ENCODE peak calls at places on chromosomes 7 and 10, in four cellular contexts. C, N, T and I are unnamed samples.

GRCh38 chr10:129023057-129023456 is 444.0 kb upstream of the MGMT start:
- DNase-seq in N (no peak), C (peak), T (no peak), I (no peak)

GRCh38 chr7:46508541-46508940 is 587.5 kb upstream of the IGFBP3 start:
- DNase-seq in C (no peak), N (no peak), T (no peak), I (no peak)

GRCh38 chr10:49633327-49634045 is 19.6 kb downstream of the CHAT start:
- DNase-seq in C (no peak), N (no peak), T (no peak), I (no peak)

GRCh38 chr7:141369422-141369821 is 181.8 kb upstream of the AGK start:
- DNase-seq in T (no peak), N (no peak), C (no peak), I (no peak)

GRCh38 chr7:134632937-134633540 is 13.6 kb upstream of the BPGM start:
- DNase-seq in T (no peak), C (peak), N (no peak), I (no peak)

GRCh38 chr7:100167912-100168323 is 499 bp downstream of the GAL3ST4 start:
- DNase-seq in T (no peak), N (no peak), C (peak), I (no peak)

GRCh38 chr7:1542841-1543747 is 12.6 kb downstream of the MAFK start:
- DNase-seq in N (no peak), T (no peak), C (peak), I (no peak)

GRCh38 chr10:128463991-128464755 is 337.9 kb upstream of the MKI67 start:
- DNase-seq in N (peak), T (no peak), C (peak), I (no peak)

GRCh38 chr7:129612112-129613015 is 844 bp downstream of the NRF1 start:
- DNase-seq in T (peak), C (peak), N (peak), I (peak)

GRCh38 chr10:88322336-88323063 is 260.6 kb downstream of the RNLS start:
- DNase-seq in T (no peak), C (no peak), N (no peak), I (no peak)

GRCh38 chr10:78002541-78003284 is 26.6 kb downstream of the POLR3A start:
- DNase-seq in C (no peak), T (no peak), N (no peak), I (no peak)

GRCh38 chr7:123494193-123494796 is 40.1 kb downstream of the IQUB start:
- DNase-seq in T (no peak), N (peak), C (peak), I (no peak)

GRCh38 chr10:59907918-59908807 is 1.8 kb upstream of the CCDC6 start:
- DNase-seq in N (peak), C (peak), T (peak), I (no peak)

GRCh38 chr7:128948312-128948973 is 10.7 kb downstream of the IRF5 start:
- DNase-seq in T (no peak), N (no peak), C (no peak), I (no peak)

GRCh38 chr10:114266521-114266920 is 27.5 kb downstream of the VWA2 start:
- DNase-seq in C (no peak), T (no peak), N (peak), I (no peak)

GRCh38 chr10:22666287-22667092 is 47.9 kb downstream of the PIP4K2A start:
- DNase-seq in C (no peak), T (no peak), N (no peak), I (no peak)

GRCh38 chr7:12130664-12131063 is 80.4 kb upstream of the TMEM106B start:
- DNase-seq in N (no peak), T (no peak), C (no peak), I (no peak)

GRCh38 chr10:27794157-27794556 is 48.5 kb upstream of the MKX start:
- DNase-seq in N (no peak), C (peak), T (no peak), I (no peak)

GRCh38 chr10:22534849-22535604 is 179.4 kb downstream of the PIP4K2A start:
- DNase-seq in C (no peak), T (no peak), N (no peak), I (no peak)

GRCh38 chr10:119654540-119654939 is 3.4 kb downstream of the BAG3 start:
- DNase-seq in N (peak), T (no peak), C (no peak), I (peak)

GRCh38 chr10:119653209-119653608 is 2.0 kb downstream of the BAG3 start:
- DNase-seq in C (no peak), N (no peak), T (no peak), I (no peak)

GRCh38 chr10:119650692-119651513 is at the start of gene BAG3:
- DNase-seq in C (peak), T (peak), N (peak), I (peak)

GRCh38 chr10:119651514-119652327 is 541 bp downstream of the BAG3 start:
- DNase-seq in N (no peak), C (peak), T (peak), I (no peak)

GRCh38 chr10:119652361-119652760 is 1.2 kb downstream of the BAG3 start:
- DNase-seq in N (no peak), C (no peak), T (no peak), I (no peak)
- H3K27ac ChIP-seq in N (peak), C (no peak), T (no peak), I (peak)

GRCh38 chr10:124663766-124664360 is 80.3 kb downstream of the FAM53B start:
- DNase-seq in C (no peak), N (no peak), T (no peak), I (no peak)
- H3K27ac ChIP-seq in C (no peak), N (no peak), T (no peak), I (no peak)

DNA sequence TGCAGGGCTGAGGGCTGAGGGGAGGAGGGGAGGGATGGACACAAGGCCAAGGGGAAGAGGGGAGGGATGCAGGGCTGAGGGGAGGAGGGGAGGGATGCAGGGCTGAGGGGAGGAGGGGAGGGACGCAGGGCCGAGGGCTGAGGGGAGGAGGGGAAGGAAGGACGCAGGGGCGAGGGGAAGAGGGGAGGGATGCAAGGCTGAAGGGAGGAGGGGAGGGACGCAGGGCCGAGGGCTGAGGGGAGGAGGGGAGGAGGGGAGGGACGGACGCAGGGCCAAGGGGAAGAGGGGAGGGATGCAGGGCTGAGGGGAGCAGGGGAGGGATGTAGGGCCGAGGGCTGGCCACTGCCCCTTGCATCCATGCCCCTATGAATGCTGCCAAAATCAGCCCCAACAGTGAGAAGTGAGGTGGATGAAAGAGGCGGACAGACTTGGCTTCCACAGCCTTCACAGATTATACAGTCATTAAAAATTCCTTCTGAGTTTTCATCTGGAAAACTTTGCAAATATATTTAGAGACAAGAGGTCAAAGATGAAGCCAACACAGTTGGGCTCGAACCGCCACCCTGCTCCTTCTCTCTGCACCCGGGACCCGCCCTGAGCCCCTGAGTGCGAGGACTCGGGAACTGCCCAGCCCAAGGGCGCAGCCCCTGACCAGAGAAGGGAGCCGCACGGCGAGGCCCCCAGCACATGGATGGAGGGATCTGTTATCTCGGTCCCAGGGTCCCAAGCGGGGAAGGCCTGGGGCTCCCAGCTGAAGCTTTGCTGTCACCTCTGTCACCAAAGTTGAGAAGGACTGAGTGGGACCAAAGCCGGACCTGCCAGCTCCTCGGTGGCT is 65.8 kb downstream of the DIP2C start:
- DNase-seq in N (no peak), C (no peak), T (no peak), I (no peak)
- H3K27ac ChIP-seq in N (peak), C (no peak), T (no peak), I (peak)

GRCh38 chr7:73892003-73892975 is 31.3 kb downstream of the TMEM270 start:
- DNase-seq in T (no peak), N (no peak), C (no peak), I (no peak)
- H3K27ac ChIP-seq in T (no peak), N (no peak), C (no peak), I (no peak)

GRCh38 chr10:118983263-118983662 is 46.3 kb upstream of the NANOS1 start:
- DNase-seq in T (no peak), N (no peak), C (peak), I (no peak)

GRCh38 chr10:118981946-118982345 is 47.6 kb upstream of the NANOS1 start:
- DNase-seq in N (no peak), T (no peak), C (no peak), I (no peak)

GRCh38 chr10:118986815-118987790 is 42.4 kb upstream of the NANOS1 start:
- DNase-seq in N (no peak), C (no peak), T (no peak), I (no peak)

GRCh38 chr10:118982366-118982765 is 47.1 kb upstream of the NANOS1 start:
- DNase-seq in C (no peak), N (no peak), T (no peak), I (no peak)

DNA sequence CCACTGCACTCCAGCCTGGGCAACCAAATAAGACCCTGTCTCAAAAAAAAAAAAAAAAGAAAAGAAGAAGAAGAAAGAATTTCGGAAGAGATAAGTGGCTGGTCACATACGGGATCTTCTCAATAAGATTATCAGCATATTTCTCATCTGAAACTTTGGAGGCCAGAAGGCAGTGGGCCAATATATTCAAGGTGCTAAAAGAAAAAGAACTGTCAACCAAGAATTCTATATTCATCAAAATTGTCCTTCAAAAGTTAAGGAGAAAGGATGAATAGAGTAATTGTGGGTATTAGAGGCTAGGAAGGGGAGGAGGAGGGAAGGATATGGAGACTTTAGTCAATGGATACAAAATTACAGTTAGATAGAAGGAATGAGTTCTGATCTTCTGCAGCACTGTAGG is 43.9 kb upstream of the NANOS1 start:
- DNase-seq in C (no peak), N (no peak), T (no peak), I (no peak)
- H3K27ac ChIP-seq in C (no peak), N (no peak), T (no peak), I (no peak)

GRCh38 chr7:42915356-42915755 is 3.5 kb upstream of the C7orf25 start:
- DNase-seq in T (no peak), N (no peak), C (no peak), I (no peak)

GRCh38 chr7:42914009-42914725 is 2.3 kb upstream of the C7orf25 start:
- DNase-seq in C (no peak), T (no peak), N (no peak), I (no peak)

GRCh38 chr7:42913591-42913990 is 1.7 kb upstream of the C7orf25 start:
- DNase-seq in T (no peak), C (no peak), N (no peak), I (no peak)

GRCh38 chr7:42911482-42912447 is at the start of gene C7orf25:
- DNase-seq in C (peak), T (peak), N (peak), I (peak)

GRCh38 chr7:42914726-42915045 is 2.8 kb upstream of the C7orf25 start:
- DNase-seq in C (no peak), T (no peak), N (no peak), I (no peak)
- H3K27ac ChIP-seq in C (no peak), T (no peak), N (no peak), I (no peak)

DNA sequence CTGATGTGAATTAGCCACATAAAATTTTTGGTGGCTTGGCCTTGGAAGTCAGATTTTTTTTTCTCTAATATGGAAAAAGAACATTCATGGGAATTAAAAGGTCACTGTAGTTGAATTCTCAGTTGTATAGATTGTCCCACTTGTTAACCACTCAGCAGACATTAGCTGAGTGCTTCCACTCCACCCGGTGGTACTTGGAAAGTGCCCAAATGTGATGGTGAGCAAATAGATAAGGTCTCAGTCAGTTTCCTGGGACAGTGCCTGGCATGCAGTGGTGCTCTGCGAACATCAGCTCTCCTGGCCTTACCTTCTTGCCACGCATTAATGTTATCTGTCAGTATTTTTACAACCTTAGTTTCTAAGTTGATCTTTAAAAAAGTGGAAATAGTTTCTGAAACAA is 1.4 kb downstream of the ATP5F1C start:
- DNase-seq in C (no peak), T (no peak), N (peak), I (no peak)
- H3K27ac ChIP-seq in C (no peak), T (no peak), N (peak), I (no peak)

GRCh38 chr7:106223156-106223555 is 61.6 kb downstream of the NAMPT start:
- DNase-seq in T (no peak), C (peak), N (no peak), I (no peak)
- H3K27ac ChIP-seq in T (no peak), C (no peak), N (no peak), I (no peak)

DNA sequence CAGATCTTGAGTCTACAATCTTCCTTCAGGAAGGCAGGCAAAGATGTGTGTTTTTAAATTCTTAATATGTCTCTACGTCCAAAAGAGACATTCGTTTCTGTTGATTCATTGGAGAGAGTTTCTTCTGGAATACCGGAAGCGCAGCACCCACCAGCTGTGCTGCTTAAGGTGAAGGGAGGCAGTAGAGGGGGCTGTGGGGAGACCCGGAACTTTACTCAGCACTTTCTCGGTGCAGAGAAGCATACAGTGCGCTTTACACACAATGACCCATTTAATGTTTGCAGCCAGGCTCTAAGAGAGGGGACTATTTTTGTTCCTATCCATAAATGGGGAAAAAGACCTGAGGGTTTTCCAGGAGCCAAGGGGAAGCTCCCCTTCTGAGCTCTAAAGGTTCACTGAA is 160.2 kb upstream of the PITRM1 start:
- DNase-seq in C (no peak), N (no peak), T (no peak), I (no peak)
- H3K27ac ChIP-seq in C (no peak), N (no peak), T (no peak), I (no peak)

GRCh38 chr10:71029411-71029881 is 141.1 kb upstream of the PCBD1 start:
- DNase-seq in N (no peak), C (no peak), T (no peak), I (no peak)
- H3K27ac ChIP-seq in N (no peak), C (no peak), T (no peak), I (no peak)